ENCODE peak calls at places on chromosomes 7 and 10, in eight cellular contexts. H, F, X, T, W, Y, V and U are unnamed samples.

GRCh38 chr10:46537309-46537708 is 19.1 kb downstream of the GPRIN2 start:
- DNase-seq in H (no peak), F (no peak), X (no peak), T (no peak), W (no peak), Y (no peak), V (peak), U (no peak)

GRCh38 chr10:92238586-92239098 is 52.2 kb downstream of the CPEB3 start:
- DNase-seq in H (no peak), F (peak), X (no peak), T (no peak), W (peak), Y (peak), V (peak), U (no peak)

GRCh38 chr10:132138596-132138995 is 48.2 kb upstream of the DPYSL4 start:
- DNase-seq in H (no peak), F (no peak), X (no peak), T (no peak), W (no peak), Y (no peak), V (no peak), U (no peak)

GRCh38 chr7:80097756-80098155 is 36.9 kb upstream of the GNAI1 start:
- DNase-seq in H (no peak), F (no peak), X (no peak), T (no peak), W (no peak), Y (no peak), V (no peak), U (no peak)

GRCh38 chr10:123417414-123417813 is 248.7 kb upstream of the GPR26 start:
- DNase-seq in H (no peak), F (no peak), X (no peak), T (no peak), W (no peak), Y (peak), V (no peak), U (no peak)

GRCh38 chr10:51950371-51950995 is 251.1 kb upstream of the CSTF2T start:
- DNase-seq in H (no peak), F (no peak), X (no peak), T (no peak), W (no peak), Y (no peak), V (no peak), U (no peak)

GRCh38 chr7:7687800-7688199 is 30.6 kb downstream of the RPA3 start:
- DNase-seq in H (no peak), F (no peak), X (no peak), T (no peak), W (no peak), Y (no peak), V (no peak), U (no peak)

GRCh38 chr10:60816624-60817023 is 38.3 kb downstream of the CDK1 start:
- DNase-seq in H (peak), F (peak), X (peak), T (no peak), W (peak), Y (peak), V (peak), U (peak)

GRCh38 chr10:42654419-42654818 is 16.0 kb upstream of the ZNF33B start:
- DNase-seq in H (no peak), F (no peak), X (no peak), T (no peak), W (no peak), Y (no peak), V (no peak), U (no peak)